ENCODE peak calls at places on chromosomes 16 and 17, in eight cellular contexts. U is AG09319, D is A549, M is H9, Y is AG10803, J is pancreas, V is fibroblast of lung, E is GM13976. R is an unnamed sample.

GRCh38 chr17:48611213-48611612 is 396 bp upstream of the HOXB7 start:
- DNase-seq in U (no peak), D (peak; percentile 79), M (no peak), Y (no peak), J (no peak), V (no peak), E (peak; percentile 63), R (no peak)

GRCh38 chr17:39598635-39599005 is 9.1 kb downstream of the NEUROD2 start:
- DNase-seq in U (no peak), D (no peak), M (no peak), Y (no peak), J (peak; percentile 34), V (no peak), E (no peak), R (no peak)

GRCh38 chr17:34527908-34528470 is 51.4 kb upstream of the TMEM132E start:
- DNase-seq in U (no peak), D (no peak), M (peak; percentile 82), Y (no peak), J (no peak), V (no peak), E (no peak), R (no peak)

GRCh38 chr17:72976971-72977767 is 115.3 kb downstream of the SLC39A11 start:
- DNase-seq in U (peak; percentile 31), D (peak; percentile 65), M (no peak), Y (peak; percentile 88), J (peak; percentile 47), V (peak; percentile 89), E (peak; percentile 56), R (peak; percentile 26)

GRCh38 chr17:3635474-3636153 is 436 bp downstream of the SHPK start:
- DNase-seq in U (no peak), D (peak; percentile 37), M (no peak), Y (no peak), J (peak; percentile 52), V (no peak), E (peak; percentile 50), R (no peak)

GRCh38 chr17:10799407-10799806 is 4.5 kb downstream of the TMEM238L start:
- DNase-seq in U (no peak), D (no peak), M (no peak), Y (no peak), J (no peak), V (no peak), E (no peak), R (no peak)

GRCh38 chr17:27366438-27366837 is 72.5 kb downstream of the WSB1 start:
- DNase-seq in U (no peak), D (no peak), M (no peak), Y (no peak), J (no peak), V (no peak), E (no peak), R (no peak)

GRCh38 chr16:86387461-86388440 is 122.6 kb upstream of the FOXF1 start:
- DNase-seq in U (peak; percentile 89), D (peak; percentile 20), M (no peak), Y (peak; percentile 98), J (no peak), V (peak; percentile 98), E (no peak), R (no peak)

GRCh38 chr17:60386475-60387058 is 5.4 kb downstream of the USP32 start:
- DNase-seq in U (no peak), D (no peak), M (no peak), Y (peak; percentile 31), J (no peak), V (no peak), E (no peak), R (no peak)

GRCh38 chr16:81706327-81707295 is 72.5 kb upstream of the PLCG2 start:
- DNase-seq in U (no peak), D (no peak), M (no peak), Y (no peak), J (no peak), V (no peak), E (no peak), R (no peak)

GRCh38 chr16:10206215-10206614 is 24.0 kb upstream of the GRIN2A start:
- DNase-seq in U (no peak), D (no peak), M (no peak), Y (no peak), J (no peak), V (no peak), E (no peak), R (no peak)

GRCh38 chr16:54069601-54070239 is 216.9 kb downstream of the IRX3 start:
- DNase-seq in U (no peak), D (no peak), M (no peak), Y (no peak), J (no peak), V (no peak), E (no peak), R (no peak)

GRCh38 chr16:66116163-66116792 is 250.2 kb upstream of the CDH5 start:
- DNase-seq in U (no peak), D (no peak), M (no peak), Y (peak; percentile 43), J (no peak), V (peak; percentile 25), E (no peak), R (no peak)

DNA sequence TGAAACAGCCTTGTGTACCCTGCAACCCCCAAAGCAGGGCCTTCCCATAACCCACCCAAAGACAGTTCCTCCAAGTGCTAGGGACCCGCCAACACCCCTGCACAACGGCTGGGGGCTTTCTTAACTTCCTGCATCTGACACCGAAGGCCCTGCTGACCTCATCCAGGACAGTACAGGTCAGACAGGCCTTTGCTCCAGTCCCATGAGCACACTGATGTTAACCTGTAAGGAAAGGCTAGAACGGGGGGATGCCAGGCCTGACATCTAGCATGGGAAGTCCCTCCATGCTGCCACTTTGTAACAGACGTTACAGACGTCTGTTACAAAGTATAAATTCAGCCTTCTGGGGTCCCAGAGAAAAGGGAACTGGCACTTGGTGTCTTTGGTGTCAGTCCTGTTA is 369.1 kb downstream of the CPPED1 start:
- DNase-seq in U (no peak), D (no peak), M (no peak), Y (no peak), J (no peak), V (no peak), E (peak; percentile 40), R (peak; percentile 23)
- TF ChIP-seq CTCF in U (no peak), D (no peak), M (no peak), Y (no peak), J (no peak), V (no peak), E (no peak), R (no peak)

DNA sequence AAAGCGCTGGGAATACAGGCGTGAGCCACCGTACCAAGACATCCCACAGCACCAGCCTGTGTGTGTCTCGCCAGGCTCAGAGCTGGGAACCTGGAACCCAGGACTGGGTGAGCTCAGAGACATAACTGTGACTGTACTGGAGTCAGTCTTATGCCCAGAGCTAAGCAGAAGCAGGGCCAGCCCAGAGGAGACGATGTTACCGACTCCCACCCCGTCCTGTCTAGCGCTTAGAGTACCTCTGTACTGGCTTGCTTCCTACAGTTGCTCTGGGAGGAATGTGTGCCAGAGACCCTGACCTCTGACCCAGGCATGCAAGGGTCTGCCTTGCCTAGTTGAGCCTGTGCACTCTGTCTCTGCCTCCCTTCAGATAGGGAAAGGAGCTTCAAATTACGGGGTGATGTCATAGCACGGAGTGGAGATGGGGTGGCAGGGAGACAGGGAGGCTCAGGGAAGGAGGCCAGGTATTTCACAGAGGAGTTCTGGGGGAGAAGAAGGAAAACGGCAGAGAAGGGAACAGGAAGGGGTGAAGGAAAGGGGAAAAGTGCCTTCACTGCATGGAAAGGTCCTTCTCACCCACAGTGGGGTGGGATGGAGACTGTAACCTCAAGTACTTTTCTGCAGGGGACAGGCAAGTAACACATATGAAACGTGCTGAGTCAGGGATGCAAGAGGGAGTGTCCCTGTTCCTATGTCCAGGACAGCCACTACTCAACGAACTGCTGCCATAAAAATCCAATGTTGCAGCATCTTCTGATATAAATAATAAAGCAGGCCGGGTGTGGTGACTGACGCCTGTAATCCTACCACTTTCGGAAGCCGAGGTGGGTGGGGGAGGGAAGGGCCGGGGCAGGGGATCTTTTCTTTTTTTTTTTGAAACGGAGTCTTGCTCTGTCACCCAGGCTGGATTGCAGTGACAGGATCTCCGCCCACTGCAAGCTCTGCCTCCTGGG is 5.8 kb upstream of the ARMC5 start:
- DNase-seq in U (no peak), D (no peak), M (peak; percentile 44), Y (peak; percentile 65), J (no peak), V (peak; percentile 63), E (no peak), R (no peak)
- TF ChIP-seq CTCF in U (no peak), D (no peak), M (no peak), Y (no peak), J (no peak), V (no peak), E (no peak), R (no peak)

GRCh38 chr17:31158741-31159377 is 64.1 kb downstream of the NF1 start:
- DNase-seq in U (no peak), D (no peak), M (no peak), Y (no peak), J (no peak), V (peak; percentile 18), E (peak; percentile 16), R (peak; percentile 8)

GRCh38 chr17:31167111-31167510 is 72.3 kb downstream of the NF1 start:
- DNase-seq in U (no peak), D (no peak), M (no peak), Y (no peak), J (no peak), V (no peak), E (no peak), R (no peak)

DNA sequence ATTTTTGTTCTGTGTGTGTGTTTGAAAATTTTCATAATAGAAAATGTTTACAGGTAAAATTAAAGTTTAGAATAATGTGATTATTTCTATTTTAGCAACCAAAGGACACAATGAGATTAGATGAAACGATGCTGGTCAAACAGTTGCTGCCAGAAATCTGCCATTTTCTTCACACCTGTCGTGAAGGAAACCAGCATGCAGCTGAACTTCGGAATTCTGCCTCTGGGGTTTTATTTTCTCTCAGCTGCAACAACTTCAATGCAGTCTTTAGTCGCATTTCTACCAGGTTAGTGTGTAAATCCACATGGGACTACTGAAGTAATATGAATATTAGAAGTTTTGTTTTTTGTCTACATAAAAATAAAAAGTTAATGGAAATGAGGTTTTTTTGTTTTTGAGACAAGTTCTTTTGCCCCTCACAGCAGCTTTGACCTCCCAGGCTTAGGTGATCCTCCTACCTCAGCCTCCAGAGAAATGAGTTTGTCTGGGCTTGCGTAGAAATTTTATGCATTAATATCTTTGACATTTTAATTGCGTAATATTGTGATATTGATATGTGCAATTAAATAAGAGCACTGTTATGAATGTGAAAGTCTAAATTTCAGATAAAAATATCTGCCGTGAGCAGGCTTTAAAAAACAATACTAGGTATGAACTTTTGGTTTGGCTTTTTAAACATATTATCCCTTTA is 68.5 kb downstream of the NF1 start:
- DNase-seq in U (no peak), D (no peak), M (no peak), Y (no peak), J (no peak), V (no peak), E (no peak), R (no peak)
- TF ChIP-seq CTCF in U (no peak), D (no peak), M (no peak), Y (no peak), J (no peak), V (no peak), E (no peak), R (no peak)

DNA sequence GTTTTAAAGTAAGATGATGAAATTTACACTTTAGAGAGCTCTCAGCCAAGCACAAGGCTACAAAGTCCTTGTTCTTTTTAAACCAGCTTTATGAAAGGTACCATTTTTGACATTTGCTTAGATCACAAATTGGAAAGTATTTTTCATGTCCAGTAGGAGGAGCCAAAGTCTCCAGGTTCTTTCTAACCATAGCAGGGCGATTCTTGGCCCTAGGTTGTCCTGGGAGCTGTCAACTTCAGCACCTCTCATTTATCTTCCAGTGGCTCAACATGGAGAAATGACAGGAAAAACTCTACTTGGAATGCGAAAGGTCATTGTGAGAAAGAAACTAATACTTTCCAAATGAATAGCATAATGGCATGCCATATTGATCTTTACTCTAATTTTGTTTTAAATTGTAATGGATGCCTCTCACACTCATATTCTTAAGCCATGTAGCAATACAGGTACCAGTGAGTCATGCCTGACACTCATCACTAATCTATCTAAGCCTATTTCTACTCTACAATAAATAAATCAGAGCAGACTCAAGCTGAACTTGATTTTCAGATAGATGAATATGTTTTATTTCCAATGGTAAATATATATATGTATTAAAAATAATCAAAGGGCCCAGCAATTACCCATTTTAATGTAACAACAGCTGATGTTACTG is 919.1 kb upstream of the EEF2KMT start:
- DNase-seq in U (no peak), D (peak; percentile 22), M (peak; percentile 45), Y (no peak), J (no peak), V (no peak), E (no peak), R (peak; percentile 26)
- TF ChIP-seq CTCF in U (no peak), D (peak; percentile 25), M (peak; percentile 83), Y (no peak), J (no peak), V (no peak), E (no peak), R (no peak)